ENCODE peak calls at places on chromosome 11, in six cellular contexts. R is stromal cell of bone marrow; W is naive thymus-derived CD4-positive, alpha-beta T cell; U is A172; P is HTR-8/SVneo; Z is putamen. E is an unnamed sample.

GRCh38 chr11:57567210-57567511 is 311 bp downstream of the UBE2L6 start:
- DNase-seq in R (no peak), W (peak), U (peak), P (no peak), Z (no peak), E (no peak)

GRCh38 chr11:10130872-10131271 is 163.1 kb downstream of the SBF2 start:
- DNase-seq in R (no peak), W (no peak), U (no peak), P (no peak), Z (no peak), E (no peak)

GRCh38 chr11:59283825-59284772 is 71.4 kb upstream of the MPEG1 start:
- DNase-seq in R (peak), W (peak), U (peak), P (peak), Z (peak), E (peak)

GRCh38 chr11:2825261-2825885 is 60.2 kb downstream of the CDKN1C start:
- DNase-seq in R (no peak), W (no peak), U (peak), P (peak), Z (no peak), E (no peak)

GRCh38 chr11:115503886-115504278 is 333 bp downstream of the CADM1 start:
- DNase-seq in R (no peak), W (no peak), U (peak), P (no peak), Z (no peak), E (no peak)

GRCh38 chr11:1785749-1786261 is 22.1 kb upstream of the CTSD start:
- DNase-seq in R (no peak), W (no peak), U (no peak), P (no peak), Z (no peak), E (no peak)

GRCh38 chr11:127994736-127995135 is 592.6 kb downstream of the ETS1 start:
- DNase-seq in R (peak), W (no peak), U (peak), P (no peak), Z (no peak), E (peak)

GRCh38 chr11:13465909-13466371 is 2.9 kb upstream of the BTBD10 start:
- DNase-seq in R (no peak), W (peak), U (peak), P (peak), Z (peak), E (no peak)

GRCh38 chr11:69923641-69924307 is 104.6 kb upstream of the FGF3 start:
- DNase-seq in R (no peak), W (no peak), U (no peak), P (no peak), Z (no peak), E (no peak)

GRCh38 chr11:69657911-69658605 is 17.1 kb downstream of the LTO1 start:
- DNase-seq in R (no peak), W (no peak), U (no peak), P (no peak), Z (no peak), E (no peak)